ENCODE peak calls at places on chromosomes 5 and 9, in seven cellular contexts. One of them, this sample, is unnamed.

GRCh38 chr9:130672933-130673615 is 8.7 kb downstream of the PRDM12 start:
- DNase-seq in sigmoid colon: no peak
- DNase-seq in A673: no peak
- DNase-seq in OCI-LY7: no peak
- DNase-seq in stimulated activated CD4-positive, alpha-beta T cell treated with anti-CD3 and anti-CD28 coated beads, Interleukin-15, amount 100 ng/mL, for 48 hours: no peak
- DNase-seq in RWPE1: no peak
- DNase-seq in CD8-positive, alpha-beta T cell: no peak
- DNase-seq in this sample: no peak

GRCh38 chr5:11319851-11320580 is 559.0 kb upstream of the DAP start:
- DNase-seq in A673: no peak
- DNase-seq in RWPE1: peak
- DNase-seq in stimulated activated CD4-positive, alpha-beta T cell treated with anti-CD3 and anti-CD28 coated beads, Interleukin-15, amount 100 ng/mL, for 48 hours: no peak
- DNase-seq in CD8-positive, alpha-beta T cell: no peak
- DNase-seq in OCI-LY7: no peak
- DNase-seq in sigmoid colon: no peak
- DNase-seq in this sample: no peak

GRCh38 chr9:131704195-131704983 is 35.5 kb downstream of the RAPGEF1 start:
- DNase-seq in CD8-positive, alpha-beta T cell: no peak
- DNase-seq in stimulated activated CD4-positive, alpha-beta T cell treated with anti-CD3 and anti-CD28 coated beads, Interleukin-15, amount 100 ng/mL, for 48 hours: no peak
- DNase-seq in sigmoid colon: no peak
- DNase-seq in OCI-LY7: no peak
- DNase-seq in A673: no peak
- DNase-seq in RWPE1: peak
- DNase-seq in this sample: no peak

GRCh38 chr5:14775857-14776256 is 95.7 kb downstream of the ANKH start:
- DNase-seq in sigmoid colon: no peak
- DNase-seq in CD8-positive, alpha-beta T cell: no peak
- DNase-seq in stimulated activated CD4-positive, alpha-beta T cell treated with anti-CD3 and anti-CD28 coated beads, Interleukin-15, amount 100 ng/mL, for 48 hours: no peak
- DNase-seq in OCI-LY7: no peak
- DNase-seq in A673: no peak
- DNase-seq in RWPE1: peak
- DNase-seq in this sample: no peak

GRCh38 chr5:26940981-26941380 is 97.4 kb downstream of the CDH9 start:
- DNase-seq in stimulated activated CD4-positive, alpha-beta T cell treated with anti-CD3 and anti-CD28 coated beads, Interleukin-15, amount 100 ng/mL, for 48 hours: no peak
- DNase-seq in OCI-LY7: no peak
- DNase-seq in RWPE1: peak
- DNase-seq in CD8-positive, alpha-beta T cell: no peak
- DNase-seq in A673: peak
- DNase-seq in sigmoid colon: no peak
- DNase-seq in this sample: no peak

GRCh38 chr9:109745335-109746283 is 34.4 kb upstream of the PALM2AKAP2 start:
- DNase-seq in sigmoid colon: peak
- DNase-seq in A673: peak
- DNase-seq in stimulated activated CD4-positive, alpha-beta T cell treated with anti-CD3 and anti-CD28 coated beads, Interleukin-15, amount 100 ng/mL, for 48 hours: no peak
- DNase-seq in OCI-LY7: no peak
- DNase-seq in RWPE1: no peak
- DNase-seq in CD8-positive, alpha-beta T cell: no peak
- DNase-seq in this sample: no peak

GRCh38 chr5:179166171-179166885 is 106.2 kb downstream of the ZNF354C start:
- DNase-seq in OCI-LY7: no peak
- DNase-seq in RWPE1: no peak
- DNase-seq in CD8-positive, alpha-beta T cell: no peak
- DNase-seq in sigmoid colon: peak
- DNase-seq in stimulated activated CD4-positive, alpha-beta T cell treated with anti-CD3 and anti-CD28 coated beads, Interleukin-15, amount 100 ng/mL, for 48 hours: no peak
- DNase-seq in A673: no peak
- DNase-seq in this sample: no peak

GRCh38 chr5:2172471-2172870 is 289.7 kb upstream of the IRX4 start:
- DNase-seq in RWPE1: no peak
- DNase-seq in stimulated activated CD4-positive, alpha-beta T cell treated with anti-CD3 and anti-CD28 coated beads, Interleukin-15, amount 100 ng/mL, for 48 hours: no peak
- DNase-seq in OCI-LY7: no peak
- DNase-seq in A673: no peak
- DNase-seq in sigmoid colon: no peak
- DNase-seq in CD8-positive, alpha-beta T cell: no peak
- DNase-seq in this sample: no peak

GRCh38 chr5:41094871-41095270 is 23.7 kb upstream of the MROH2B start:
- DNase-seq in A673: no peak
- DNase-seq in stimulated activated CD4-positive, alpha-beta T cell treated with anti-CD3 and anti-CD28 coated beads, Interleukin-15, amount 100 ng/mL, for 48 hours: no peak
- DNase-seq in CD8-positive, alpha-beta T cell: no peak
- DNase-seq in sigmoid colon: no peak
- DNase-seq in OCI-LY7: peak
- DNase-seq in RWPE1: no peak
- DNase-seq in this sample: peak

GRCh38 chr5:41509399-41510175 is 814 bp downstream of the PLCXD3 start:
- DNase-seq in sigmoid colon: no peak
- DNase-seq in stimulated activated CD4-positive, alpha-beta T cell treated with anti-CD3 and anti-CD28 coated beads, Interleukin-15, amount 100 ng/mL, for 48 hours: no peak
- DNase-seq in CD8-positive, alpha-beta T cell: no peak
- DNase-seq in A673: no peak
- DNase-seq in RWPE1: no peak
- DNase-seq in OCI-LY7: no peak
- DNase-seq in this sample: no peak

GRCh38 chr9:34555435-34556230 is 32.8 kb upstream of the ENHO start:
- DNase-seq in CD8-positive, alpha-beta T cell: no peak
- DNase-seq in stimulated activated CD4-positive, alpha-beta T cell treated with anti-CD3 and anti-CD28 coated beads, Interleukin-15, amount 100 ng/mL, for 48 hours: no peak
- DNase-seq in RWPE1: no peak
- DNase-seq in OCI-LY7: no peak
- DNase-seq in sigmoid colon: no peak
- DNase-seq in A673: no peak
- DNase-seq in this sample: no peak

GRCh38 chr9:131554865-131555351 is 9.6 kb downstream of the PRRT1B start:
- DNase-seq in OCI-LY7: no peak
- DNase-seq in CD8-positive, alpha-beta T cell: no peak
- DNase-seq in stimulated activated CD4-positive, alpha-beta T cell treated with anti-CD3 and anti-CD28 coated beads, Interleukin-15, amount 100 ng/mL, for 48 hours: no peak
- DNase-seq in A673: no peak
- DNase-seq in sigmoid colon: no peak
- DNase-seq in RWPE1: no peak
- DNase-seq in this sample: no peak

GRCh38 chr9:122314193-122314592 is 49.5 kb downstream of the MRRF start:
- DNase-seq in A673: no peak
- DNase-seq in CD8-positive, alpha-beta T cell: no peak
- DNase-seq in OCI-LY7: no peak
- DNase-seq in RWPE1: no peak
- DNase-seq in sigmoid colon: no peak
- DNase-seq in stimulated activated CD4-positive, alpha-beta T cell treated with anti-CD3 and anti-CD28 coated beads, Interleukin-15, amount 100 ng/mL, for 48 hours: no peak
- DNase-seq in this sample: no peak

GRCh38 chr9:19231126-19232035 is 888 bp downstream of the DENND4C start:
- DNase-seq in stimulated activated CD4-positive, alpha-beta T cell treated with anti-CD3 and anti-CD28 coated beads, Interleukin-15, amount 100 ng/mL, for 48 hours: peak
- DNase-seq in CD8-positive, alpha-beta T cell: peak
- DNase-seq in sigmoid colon: peak
- DNase-seq in OCI-LY7: peak
- DNase-seq in RWPE1: peak
- DNase-seq in A673: peak
- DNase-seq in this sample: no peak

GRCh38 chr9:134236001-134236421 is 71.6 kb upstream of the RNU6ATAC start:
- DNase-seq in stimulated activated CD4-positive, alpha-beta T cell treated with anti-CD3 and anti-CD28 coated beads, Interleukin-15, amount 100 ng/mL, for 48 hours: no peak
- DNase-seq in sigmoid colon: no peak
- DNase-seq in A673: no peak
- DNase-seq in OCI-LY7: no peak
- DNase-seq in CD8-positive, alpha-beta T cell: no peak
- DNase-seq in RWPE1: no peak
- DNase-seq in this sample: no peak

GRCh38 chr5:167982-168660 is 23.2 kb upstream of the LRRC14B start:
- DNase-seq in sigmoid colon: peak
- DNase-seq in OCI-LY7: no peak
- DNase-seq in RWPE1: peak
- DNase-seq in stimulated activated CD4-positive, alpha-beta T cell treated with anti-CD3 and anti-CD28 coated beads, Interleukin-15, amount 100 ng/mL, for 48 hours: no peak
- DNase-seq in CD8-positive, alpha-beta T cell: no peak
- DNase-seq in A673: no peak
- DNase-seq in this sample: peak

GRCh38 chr9:105299190-105299854 is 54.9 kb downstream of the SLC44A1 start:
- DNase-seq in stimulated activated CD4-positive, alpha-beta T cell treated with anti-CD3 and anti-CD28 coated beads, Interleukin-15, amount 100 ng/mL, for 48 hours: peak
- DNase-seq in RWPE1: peak
- DNase-seq in A673: no peak
- DNase-seq in OCI-LY7: no peak
- DNase-seq in CD8-positive, alpha-beta T cell: no peak
- DNase-seq in sigmoid colon: no peak
- DNase-seq in this sample: peak

GRCh38 chr5:172766287-172767104 is 4.5 kb downstream of the DUSP1 start:
- DNase-seq in RWPE1: peak
- DNase-seq in sigmoid colon: peak
- DNase-seq in A673: peak
- DNase-seq in OCI-LY7: no peak
- DNase-seq in CD8-positive, alpha-beta T cell: no peak
- DNase-seq in stimulated activated CD4-positive, alpha-beta T cell treated with anti-CD3 and anti-CD28 coated beads, Interleukin-15, amount 100 ng/mL, for 48 hours: no peak
- DNase-seq in this sample: peak

GRCh38 chr9:114397219-114397847 is 9.6 kb upstream of the AKNA start:
- DNase-seq in stimulated activated CD4-positive, alpha-beta T cell treated with anti-CD3 and anti-CD28 coated beads, Interleukin-15, amount 100 ng/mL, for 48 hours: no peak
- DNase-seq in CD8-positive, alpha-beta T cell: no peak
- DNase-seq in sigmoid colon: no peak
- DNase-seq in A673: no peak
- DNase-seq in OCI-LY7: no peak
- DNase-seq in RWPE1: no peak
- DNase-seq in this sample: peak

GRCh38 chr5:79552984-79553383 is 39.0 kb upstream of the HOMER1 start:
- DNase-seq in RWPE1: no peak
- DNase-seq in A673: peak
- DNase-seq in sigmoid colon: no peak
- DNase-seq in OCI-LY7: no peak
- DNase-seq in stimulated activated CD4-positive, alpha-beta T cell treated with anti-CD3 and anti-CD28 coated beads, Interleukin-15, amount 100 ng/mL, for 48 hours: no peak
- DNase-seq in CD8-positive, alpha-beta T cell: no peak
- DNase-seq in this sample: no peak

GRCh38 chr5:1004598-1005361 is 3.8 kb upstream of the NKD2 start:
- DNase-seq in OCI-LY7: no peak
- DNase-seq in RWPE1: no peak
- DNase-seq in CD8-positive, alpha-beta T cell: no peak
- DNase-seq in A673: peak
- DNase-seq in sigmoid colon: peak
- DNase-seq in stimulated activated CD4-positive, alpha-beta T cell treated with anti-CD3 and anti-CD28 coated beads, Interleukin-15, amount 100 ng/mL, for 48 hours: no peak
- DNase-seq in this sample: peak

GRCh38 chr9:136910197-136910900 is 24.0 kb downstream of the TRAF2 start:
- DNase-seq in OCI-LY7: no peak
- DNase-seq in RWPE1: no peak
- DNase-seq in A673: no peak
- DNase-seq in sigmoid colon: no peak
- DNase-seq in CD8-positive, alpha-beta T cell: no peak
- DNase-seq in stimulated activated CD4-positive, alpha-beta T cell treated with anti-CD3 and anti-CD28 coated beads, Interleukin-15, amount 100 ng/mL, for 48 hours: no peak
- DNase-seq in this sample: no peak

GRCh38 chr5:71899865-71900342 is 180.8 kb downstream of the CARTPT start:
- DNase-seq in OCI-LY7: no peak
- DNase-seq in stimulated activated CD4-positive, alpha-beta T cell treated with anti-CD3 and anti-CD28 coated beads, Interleukin-15, amount 100 ng/mL, for 48 hours: no peak
- DNase-seq in A673: no peak
- DNase-seq in RWPE1: no peak
- DNase-seq in CD8-positive, alpha-beta T cell: no peak
- DNase-seq in sigmoid colon: no peak
- DNase-seq in this sample: no peak

GRCh38 chr9:113844466-113844865 is 31.6 kb upstream of the ZNF618 start:
- DNase-seq in stimulated activated CD4-positive, alpha-beta T cell treated with anti-CD3 and anti-CD28 coated beads, Interleukin-15, amount 100 ng/mL, for 48 hours: no peak
- DNase-seq in sigmoid colon: no peak
- DNase-seq in A673: peak
- DNase-seq in OCI-LY7: no peak
- DNase-seq in CD8-positive, alpha-beta T cell: no peak
- DNase-seq in RWPE1: no peak
- DNase-seq in this sample: no peak

GRCh38 chr9:95386843-95387242 is 69.3 kb upstream of the FANCC start:
- DNase-seq in RWPE1: no peak
- DNase-seq in OCI-LY7: no peak
- DNase-seq in CD8-positive, alpha-beta T cell: no peak
- DNase-seq in A673: no peak
- DNase-seq in sigmoid colon: no peak
- DNase-seq in stimulated activated CD4-positive, alpha-beta T cell treated with anti-CD3 and anti-CD28 coated beads, Interleukin-15, amount 100 ng/mL, for 48 hours: no peak
- DNase-seq in this sample: no peak

GRCh38 chr9:27497883-27498553 is 26.1 kb upstream of the IFNK start:
- DNase-seq in RWPE1: no peak
- DNase-seq in CD8-positive, alpha-beta T cell: no peak
- DNase-seq in OCI-LY7: no peak
- DNase-seq in A673: no peak
- DNase-seq in sigmoid colon: no peak
- DNase-seq in stimulated activated CD4-positive, alpha-beta T cell treated with anti-CD3 and anti-CD28 coated beads, Interleukin-15, amount 100 ng/mL, for 48 hours: no peak
- DNase-seq in this sample: no peak

GRCh38 chr9:109426621-109427402 is 71.3 kb downstream of the PTPN3 start:
- DNase-seq in stimulated activated CD4-positive, alpha-beta T cell treated with anti-CD3 and anti-CD28 coated beads, Interleukin-15, amount 100 ng/mL, for 48 hours: no peak
- DNase-seq in CD8-positive, alpha-beta T cell: no peak
- DNase-seq in RWPE1: no peak
- DNase-seq in A673: no peak
- DNase-seq in OCI-LY7: no peak
- DNase-seq in sigmoid colon: no peak
- DNase-seq in this sample: peak

GRCh38 chr5:174560861-174561260 is 163.5 kb upstream of the MSX2 start:
- DNase-seq in A673: no peak
- DNase-seq in sigmoid colon: no peak
- DNase-seq in RWPE1: no peak
- DNase-seq in stimulated activated CD4-positive, alpha-beta T cell treated with anti-CD3 and anti-CD28 coated beads, Interleukin-15, amount 100 ng/mL, for 48 hours: no peak
- DNase-seq in CD8-positive, alpha-beta T cell: no peak
- DNase-seq in OCI-LY7: no peak
- DNase-seq in this sample: no peak

GRCh38 chr5:73486119-73486899 is 11.9 kb upstream of the BTF3 start:
- DNase-seq in CD8-positive, alpha-beta T cell: no peak
- DNase-seq in OCI-LY7: no peak
- DNase-seq in RWPE1: no peak
- DNase-seq in stimulated activated CD4-positive, alpha-beta T cell treated with anti-CD3 and anti-CD28 coated beads, Interleukin-15, amount 100 ng/mL, for 48 hours: no peak
- DNase-seq in A673: no peak
- DNase-seq in sigmoid colon: no peak
- DNase-seq in this sample: no peak

GRCh38 chr9:4225291-4226119 is 74.4 kb downstream of the GLIS3 start:
- DNase-seq in RWPE1: no peak
- DNase-seq in A673: no peak
- DNase-seq in CD8-positive, alpha-beta T cell: no peak
- DNase-seq in OCI-LY7: no peak
- DNase-seq in stimulated activated CD4-positive, alpha-beta T cell treated with anti-CD3 and anti-CD28 coated beads, Interleukin-15, amount 100 ng/mL, for 48 hours: no peak
- DNase-seq in sigmoid colon: no peak
- DNase-seq in this sample: no peak

GRCh38 chr5:395156-395920 is 47.6 kb upstream of the EXOC3 start:
- DNase-seq in OCI-LY7: no peak
- DNase-seq in A673: no peak
- DNase-seq in RWPE1: no peak
- DNase-seq in stimulated activated CD4-positive, alpha-beta T cell treated with anti-CD3 and anti-CD28 coated beads, Interleukin-15, amount 100 ng/mL, for 48 hours: no peak
- DNase-seq in CD8-positive, alpha-beta T cell: no peak
- DNase-seq in sigmoid colon: peak
- DNase-seq in this sample: no peak

GRCh38 chr9:80615964-80616363 is 1044.2 kb downstream of the TLE4 start:
- DNase-seq in A673: no peak
- DNase-seq in CD8-positive, alpha-beta T cell: no peak
- DNase-seq in OCI-LY7: no peak
- DNase-seq in sigmoid colon: no peak
- DNase-seq in stimulated activated CD4-positive, alpha-beta T cell treated with anti-CD3 and anti-CD28 coated beads, Interleukin-15, amount 100 ng/mL, for 48 hours: no peak
- DNase-seq in RWPE1: no peak
- DNase-seq in this sample: no peak

GRCh38 chr5:21152611-21153010 is 1164.6 kb upstream of the CDH18 start:
- DNase-seq in sigmoid colon: no peak
- DNase-seq in RWPE1: peak
- DNase-seq in A673: peak
- DNase-seq in stimulated activated CD4-positive, alpha-beta T cell treated with anti-CD3 and anti-CD28 coated beads, Interleukin-15, amount 100 ng/mL, for 48 hours: no peak
- DNase-seq in CD8-positive, alpha-beta T cell: no peak
- DNase-seq in OCI-LY7: no peak
- DNase-seq in this sample: peak

GRCh38 chr5:76016258-76016657 is 66.9 kb upstream of the SV2C start:
- DNase-seq in OCI-LY7: no peak
- DNase-seq in sigmoid colon: no peak
- DNase-seq in RWPE1: no peak
- DNase-seq in A673: peak
- DNase-seq in CD8-positive, alpha-beta T cell: no peak
- DNase-seq in stimulated activated CD4-positive, alpha-beta T cell treated with anti-CD3 and anti-CD28 coated beads, Interleukin-15, amount 100 ng/mL, for 48 hours: no peak
- DNase-seq in this sample: peak

GRCh38 chr9:133955821-133956411 is 36.2 kb downstream of the VAV2 start:
- DNase-seq in CD8-positive, alpha-beta T cell: no peak
- DNase-seq in A673: peak
- DNase-seq in OCI-LY7: peak
- DNase-seq in sigmoid colon: no peak
- DNase-seq in RWPE1: no peak
- DNase-seq in stimulated activated CD4-positive, alpha-beta T cell treated with anti-CD3 and anti-CD28 coated beads, Interleukin-15, amount 100 ng/mL, for 48 hours: peak
- DNase-seq in this sample: no peak

GRCh38 chr9:132235894-132236661 is 74.2 kb downstream of the NTNG2 start:
- DNase-seq in RWPE1: peak
- DNase-seq in A673: peak
- DNase-seq in sigmoid colon: peak
- DNase-seq in OCI-LY7: peak
- DNase-seq in CD8-positive, alpha-beta T cell: peak
- DNase-seq in stimulated activated CD4-positive, alpha-beta T cell treated with anti-CD3 and anti-CD28 coated beads, Interleukin-15, amount 100 ng/mL, for 48 hours: peak
- DNase-seq in this sample: peak

GRCh38 chr5:128711216-128711615 is 173.2 kb upstream of the FBN2 start:
- DNase-seq in sigmoid colon: no peak
- DNase-seq in A673: no peak
- DNase-seq in OCI-LY7: no peak
- DNase-seq in stimulated activated CD4-positive, alpha-beta T cell treated with anti-CD3 and anti-CD28 coated beads, Interleukin-15, amount 100 ng/mL, for 48 hours: no peak
- DNase-seq in RWPE1: no peak
- DNase-seq in CD8-positive, alpha-beta T cell: no peak
- DNase-seq in this sample: no peak

This sample was measured in SK-MEL-5.